ENCODE peak calls at places on chromosomes 13 and 19, in eight cellular contexts. B, J, Z, S, X, A, Y and C are unnamed samples.

GRCh38 chr13:80441968-80442367 is 101.0 kb upstream of the SPRY2 start:
- DNase-seq in S (no peak), A (no peak), X (no peak), B (no peak), J (peak; percentile 8), Z (no peak), Y (no peak), C (no peak)

GRCh38 chr19:4575267-4575793 is 15.8 kb upstream of the SEMA6B start:
- DNase-seq in S (peak; percentile 99), J (peak; percentile 98), X (no peak), Y (peak; percentile 97), B (no peak), Z (peak; percentile 83), A (no peak), C (peak; percentile 94)

GRCh38 chr19:53511357-53511756 is 26.6 kb upstream of the ZNF331 start:
- DNase-seq in Z (no peak), B (no peak), A (no peak), Y (no peak), J (no peak), X (no peak), S (no peak), C (no peak)

GRCh38 chr19:29967623-29968022 is 25.6 kb downstream of the URI1 start:
- DNase-seq in A (no peak), B (no peak), X (no peak), J (peak; percentile 53), Y (peak; percentile 72), Z (no peak), S (peak; percentile 74), C (peak; percentile 78)

GRCh38 chr19:7833225-7834156 is 3.5 kb downstream of the EVI5L start:
- DNase-seq in J (peak; percentile 92), B (no peak), X (peak; percentile 93), Z (no peak), A (peak; percentile 93), S (peak; percentile 35), Y (peak; percentile 89), C (peak; percentile 80)

GRCh38 chr13:101757446-101758039 is 305.1 kb downstream of the ITGBL1 start:
- DNase-seq in B (no peak), S (peak; percentile 79), Z (no peak), A (no peak), J (peak; percentile 71), Y (peak; percentile 63), X (no peak), C (peak; percentile 68)

GRCh38 chr13:112055417-112056206 is 11.3 kb upstream of the SOX1 start:
- DNase-seq in Z (no peak), Y (no peak), X (no peak), A (no peak), S (no peak), J (no peak), B (no peak), C (no peak)

GRCh38 chr13:93248627-93249047 is 22.0 kb downstream of the GPC6 start:
- DNase-seq in Y (no peak), X (no peak), B (no peak), Z (no peak), A (peak; percentile 81), J (peak; percentile 47), S (peak; percentile 83), C (peak; percentile 28)

GRCh38 chr13:91304740-91305139 is 42.7 kb upstream of the MIR17HG start:
- DNase-seq in X (no peak), Z (no peak), S (no peak), J (no peak), Y (no peak), A (no peak), B (no peak), C (no peak)

GRCh38 chr13:91126806-91127205 is 220.7 kb upstream of the MIR17HG start:
- DNase-seq in X (no peak), J (no peak), A (no peak), Z (no peak), S (no peak), Y (no peak), B (no peak), C (no peak)

GRCh38 chr19:40907968-40908735 is 26.1 kb upstream of the CYP2A7 start:
- DNase-seq in Z (peak; percentile 22), X (no peak), S (no peak), Y (no peak), A (peak; percentile 78), B (no peak), J (no peak), C (no peak)

GRCh38 chr13:44932171-44932849 is 57.0 kb downstream of the NUFIP1 start:
- DNase-seq in Z (no peak), X (no peak), A (no peak), B (no peak), Y (peak; percentile 50), J (peak; percentile 71), S (peak; percentile 67), C (peak; percentile 70)

GRCh38 chr19:3094638-3095374 is 644 bp downstream of the GNA11 start:
- DNase-seq in A (peak; percentile 68), S (peak; percentile 39), Y (peak; percentile 17), B (no peak), Z (no peak), X (no peak), J (no peak), C (peak; percentile 27)
- H3K4me3 ChIP-seq in A (peak overlapping the region; percentile 69), S (peak overlapping the region; percentile 92), Y (peak overlapping the region; percentile 80), B (peak overlapping the region; percentile 88), Z (peak overlapping the region; percentile 74), X (peak overlapping the region; percentile 94), J (peak overlapping the region; percentile 89), C (peak overlapping the region; percentile 93)

DNA sequence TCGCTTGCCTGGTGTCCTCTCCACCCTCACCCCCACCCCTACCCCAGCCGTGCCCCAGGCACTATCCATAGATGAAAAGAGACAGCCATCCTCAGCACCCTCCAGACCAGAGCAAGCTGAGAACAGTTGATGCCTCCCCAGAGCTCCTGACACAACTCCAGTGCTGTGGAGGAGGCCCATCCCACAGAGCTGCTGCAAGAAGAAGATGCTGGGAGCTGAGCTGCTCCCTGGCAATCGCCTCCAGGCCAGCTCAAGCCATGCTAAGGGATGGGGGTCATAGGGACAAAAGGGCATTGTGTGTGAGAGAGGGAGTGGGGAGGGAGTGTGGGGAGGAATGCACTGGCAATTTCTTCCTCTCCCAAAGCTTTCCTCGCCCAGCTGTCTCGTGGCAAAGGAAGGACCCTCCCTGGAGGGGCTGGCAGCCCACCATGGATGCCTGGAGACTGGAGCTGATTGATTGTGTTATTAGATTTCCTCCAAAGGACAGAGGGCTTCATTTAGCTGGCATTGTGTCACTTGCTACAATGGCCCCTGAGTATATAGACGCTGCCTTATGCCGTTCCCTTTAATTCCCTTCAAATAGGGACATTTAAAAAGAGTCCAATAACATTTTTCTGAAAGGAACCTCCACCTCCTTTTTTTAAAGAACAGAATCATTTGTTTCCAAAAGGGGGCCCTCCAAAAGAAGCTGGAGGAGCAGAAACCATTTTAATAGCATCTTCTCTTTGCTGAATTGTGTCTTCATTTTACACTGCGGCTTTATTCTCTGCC is 476.4 kb downstream of the FOXO1 start:
- DNase-seq in A (no peak), X (no peak), Z (no peak), J (peak; percentile 25), S (peak; percentile 50), Y (no peak), B (peak; percentile 77), C (no peak)
- H3K4me3 ChIP-seq in A (no peak overlapping the region), X (no peak overlapping the region), Z (no peak overlapping the region), J (no peak overlapping the region), S (no peak overlapping the region), Y (no peak overlapping the region), B (no peak overlapping the region), C (no peak overlapping the region)

GRCh38 chr19:3572132-3572854 is 451 bp upstream of the HMG20B start:
- DNase-seq in X (peak; percentile 99), J (peak; percentile 99), Y (peak; percentile 99), S (peak; percentile 100), B (peak; percentile 100), Z (peak; percentile 99), A (peak; percentile 100), C (peak; percentile 100)
- H3K4me3 ChIP-seq in X (peak overlapping the region; percentile 98), J (peak overlapping the region; percentile 76), Y (peak overlapping the region; percentile 73), S (peak overlapping the region; percentile 59), B (peak overlapping the region; percentile 69), Z (peak overlapping the region; percentile 89), A (peak overlapping the region; percentile 79), C (peak overlapping the region; percentile 68)

GRCh38 chr19:6014551-6015135 is 36.7 kb upstream of the RANBP3 start:
- DNase-seq in Z (no peak), J (no peak), A (peak; percentile 39), B (no peak), X (no peak), Y (no peak), S (no peak), C (no peak)

GRCh38 chr19:6011794-6012193 is 33.9 kb upstream of the RANBP3 start:
- DNase-seq in Y (peak; percentile 36), Z (no peak), X (no peak), A (no peak), B (no peak), J (no peak), S (no peak), C (no peak)

GRCh38 chr19:6010107-6010506 is 32.2 kb upstream of the RANBP3 start:
- DNase-seq in B (no peak), Y (no peak), Z (no peak), S (no peak), X (no peak), A (no peak), J (no peak), C (peak; percentile 28)

GRCh38 chr19:6011206-6011605 is 33.3 kb upstream of the RANBP3 start:
- DNase-seq in A (no peak), B (no peak), S (no peak), Z (no peak), Y (no peak), X (no peak), J (no peak), C (no peak)

DNA sequence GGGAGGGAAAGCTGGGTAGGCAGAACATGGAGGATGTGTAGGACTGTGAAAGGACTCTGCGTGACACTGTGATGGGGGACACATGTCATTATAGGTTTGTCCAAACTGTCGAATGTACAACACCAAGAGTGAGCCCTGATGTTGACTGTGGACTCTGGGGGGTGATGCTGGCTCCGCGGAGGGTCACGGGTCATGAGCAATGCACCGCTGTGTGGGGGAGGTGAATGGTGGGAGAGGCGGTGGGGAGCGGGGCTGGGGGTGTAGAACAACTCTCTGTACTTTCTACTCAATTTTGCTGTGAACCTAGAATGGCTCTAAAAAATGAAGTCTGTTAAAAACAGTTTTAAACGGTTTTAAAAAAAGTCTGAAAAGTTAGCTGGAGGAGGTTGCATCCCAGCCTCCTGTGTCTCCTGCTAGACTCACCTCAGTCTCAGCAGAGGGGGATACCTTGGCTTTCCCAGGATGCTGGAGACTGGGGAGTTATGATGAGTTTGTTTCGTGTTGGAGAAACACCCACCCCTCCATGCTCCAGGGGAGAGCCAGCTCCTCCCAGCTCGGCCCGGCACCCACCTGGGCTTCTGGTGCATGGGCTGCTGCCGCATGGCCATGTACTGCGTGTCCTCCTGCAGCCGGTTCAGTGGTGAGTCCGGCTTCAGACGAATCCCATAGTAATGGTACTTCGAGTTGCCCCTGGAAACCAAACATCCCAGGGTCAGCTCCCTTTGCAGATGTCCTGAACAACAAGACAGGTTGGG is 34.7 kb upstream of the RANBP3 start:
- DNase-seq in S (no peak), A (no peak), B (no peak), Z (no peak), Y (no peak), X (no peak), J (no peak), C (no peak)
- H3K4me3 ChIP-seq in S (no peak overlapping the region), A (no peak overlapping the region), B (no peak overlapping the region), Z (no peak overlapping the region), Y (no peak overlapping the region), X (no peak overlapping the region), J (no peak overlapping the region), C (no peak overlapping the region)

GRCh38 chr19:51595190-51595589 is 24.1 kb downstream of the ZNF175 start:
- DNase-seq in J (no peak), X (no peak), Y (no peak), S (no peak), Z (peak; percentile 24), A (no peak), B (no peak), C (no peak)
- H3K4me3 ChIP-seq in J (peak overlapping the region; percentile 77), X (peak overlapping the region; percentile 58), Y (peak overlapping the region; percentile 72), S (no peak overlapping the region), Z (no peak overlapping the region), A (peak overlapping the region; percentile 75), B (peak overlapping the region; percentile 76), C (peak overlapping the region; percentile 71)